ENCODE peak calls at places on chromosomes 6 and 20, in eight cellular contexts. F is fibroblast of pulmonary artery, W is heart right ventricle, Q is Panc1, O is kidney, E is upper lobe of right lung, D is AG04450, T is astrocyte. V is an unnamed sample.

GRCh38 chr6:164827537-164827936 is 481.9 kb downstream of the C6orf118 start:
- DNase-seq in F (no peak), W (no peak), Q (no peak), O (no peak), E (no peak), D (no peak), T (no peak), V (no peak)

GRCh38 chr6:18467741-18468140 is 80.6 kb downstream of the RNF144B start:
- DNase-seq in F (no peak), W (no peak), Q (no peak), O (no peak), E (no peak), D (no peak), T (no peak), V (no peak)

GRCh38 chr6:70673601-70674000 is 5.9 kb downstream of the SMAP1 start:
- DNase-seq in F (peak; percentile 32), W (no peak), Q (no peak), O (no peak), E (no peak), D (no peak), T (peak; percentile 48), V (no peak)

GRCh38 chr6:157528931-157529653 is 148.1 kb downstream of the ZDHHC14 start:
- DNase-seq in F (peak; percentile 36), W (no peak), Q (no peak), O (no peak), E (no peak), D (no peak), T (peak; percentile 10), V (no peak)

GRCh38 chr20:20012517-20012916 is 4.6 kb upstream of the NAA20 start:
- DNase-seq in F (no peak), W (no peak), Q (no peak), O (no peak), E (no peak), D (no peak), T (no peak), V (no peak)

GRCh38 chr20:25317351-25318075 is 69.6 kb downstream of the PYGB start:
- DNase-seq in F (no peak), W (no peak), Q (no peak), O (peak; percentile 52), E (peak; percentile 59), D (no peak), T (no peak), V (no peak)

GRCh38 chr6:130431346-130431745 is 65.5 kb downstream of the TMEM200A start:
- DNase-seq in F (no peak), W (no peak), Q (no peak), O (no peak), E (no peak), D (no peak), T (no peak), V (no peak)

GRCh38 chr20:46580613-46581012 is 30.2 kb upstream of the OCSTAMP start:
- DNase-seq in F (no peak), W (no peak), Q (no peak), O (no peak), E (no peak), D (no peak), T (no peak), V (no peak)

GRCh38 chr6:101650402-101651100 is 257.0 kb downstream of the GRIK2 start:
- DNase-seq in F (no peak), W (no peak), Q (no peak), O (no peak), E (no peak), D (no peak), T (no peak), V (no peak)

GRCh38 chr6:89079611-89080213 is 839 bp upstream of the PNRC1 start:
- DNase-seq in F (peak; percentile 81), W (peak; percentile 31), Q (peak; percentile 17), O (peak; percentile 74), E (no peak), D (no peak), T (peak; percentile 56), V (peak; percentile 50)

GRCh38 chr6:10351678-10352220 is 63.1 kb downstream of the TFAP2A start:
- DNase-seq in F (no peak), W (no peak), Q (no peak), O (no peak), E (no peak), D (no peak), T (no peak), V (no peak)

GRCh38 chr20:25437153-25437581 is 29.7 kb downstream of the GINS1 start:
- DNase-seq in F (peak; percentile 23), W (no peak), Q (no peak), O (no peak), E (no peak), D (no peak), T (peak; percentile 16), V (no peak)

GRCh38 chr6:2865270-2866182 is 23.9 kb upstream of the SERPINB1 start:
- DNase-seq in F (peak; percentile 66), W (no peak), Q (no peak), O (no peak), E (no peak), D (no peak), T (no peak), V (no peak)

GRCh38 chr20:15937179-15937578 is 636.1 kb downstream of the KIF16B start:
- DNase-seq in F (no peak), W (no peak), Q (no peak), O (no peak), E (no peak), D (no peak), T (no peak), V (no peak)

GRCh38 chr6:42029881-42030280 is 20.4 kb upstream of the TAF8 start:
- DNase-seq in F (no peak), W (no peak), Q (no peak), O (no peak), E (no peak), D (no peak), T (no peak), V (no peak)

GRCh38 chr20:11511816-11512215 is 405.9 kb upstream of the BTBD3 start:
- DNase-seq in F (peak; percentile 45), W (no peak), Q (no peak), O (no peak), E (no peak), D (no peak), T (peak; percentile 46), V (no peak)

GRCh38 chr6:100460650-100461204 is 4.0 kb downstream of the SIM1 start:
- DNase-seq in F (no peak), W (no peak), Q (no peak), O (no peak), E (no peak), D (no peak), T (no peak), V (no peak)

GRCh38 chr6:13275435-13275989 is 52.8 kb downstream of the TBC1D7 start:
- DNase-seq in F (no peak), W (no peak), Q (no peak), O (no peak), E (no peak), D (no peak), T (no peak), V (no peak)
- TF ChIP-seq CTCF in F (no peak), W (no peak), Q (no peak), O (no peak), E (no peak), D (no peak), T (no peak), V (no peak)

DNA sequence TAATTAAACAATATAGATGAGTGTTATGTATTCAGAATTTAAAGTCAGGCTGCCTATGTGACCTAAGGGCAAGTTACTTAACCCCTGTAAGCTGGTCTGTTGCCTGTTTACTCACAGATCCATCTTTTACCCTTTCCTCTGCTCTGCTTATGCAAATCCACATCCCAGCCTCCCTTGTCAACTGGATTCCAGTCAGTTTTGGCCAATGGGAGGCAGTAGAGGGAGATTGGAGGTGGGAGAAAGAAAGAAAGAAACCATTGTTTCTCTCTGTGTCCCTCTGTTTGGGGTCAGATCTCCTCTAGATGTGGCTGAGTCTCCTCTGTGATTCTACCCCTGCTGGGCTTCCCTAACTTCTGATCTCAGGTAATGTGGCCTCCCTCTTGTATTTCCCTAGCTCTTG is 266.8 kb upstream of the PLN start:
- DNase-seq in F (no peak), W (no peak), Q (no peak), O (no peak), E (no peak), D (no peak), T (no peak), V (no peak)
- TF ChIP-seq CTCF in F (peak; percentile 7), W (no peak), Q (peak; percentile 11), O (no peak), E (no peak), D (no peak), T (no peak), V (no peak)

GRCh38 chr6:53178837-53179432 is 30.3 kb upstream of the GCM1 start:
- DNase-seq in F (no peak), W (no peak), Q (no peak), O (no peak), E (no peak), D (no peak), T (no peak), V (no peak)
- TF ChIP-seq CTCF in F (no peak), W (no peak), Q (no peak), O (no peak), E (no peak), D (no peak), T (no peak), V (peak; percentile 25)

GRCh38 chr20:59042151-59042795 is at the start of gene PRELID3B:
- DNase-seq in F (no peak), W (no peak), Q (no peak), O (no peak), E (no peak), D (no peak), T (no peak), V (peak; percentile 40)
- TF ChIP-seq CTCF in F (no peak), W (no peak), Q (no peak), O (no peak), E (no peak), D (no peak), T (no peak), V (no peak)

GRCh38 chr6:81073323-81073722 is 679.2 kb downstream of the TENT5A start:
- DNase-seq in F (no peak), W (no peak), Q (no peak), O (no peak), E (no peak), D (no peak), T (no peak), V (no peak)

DNA sequence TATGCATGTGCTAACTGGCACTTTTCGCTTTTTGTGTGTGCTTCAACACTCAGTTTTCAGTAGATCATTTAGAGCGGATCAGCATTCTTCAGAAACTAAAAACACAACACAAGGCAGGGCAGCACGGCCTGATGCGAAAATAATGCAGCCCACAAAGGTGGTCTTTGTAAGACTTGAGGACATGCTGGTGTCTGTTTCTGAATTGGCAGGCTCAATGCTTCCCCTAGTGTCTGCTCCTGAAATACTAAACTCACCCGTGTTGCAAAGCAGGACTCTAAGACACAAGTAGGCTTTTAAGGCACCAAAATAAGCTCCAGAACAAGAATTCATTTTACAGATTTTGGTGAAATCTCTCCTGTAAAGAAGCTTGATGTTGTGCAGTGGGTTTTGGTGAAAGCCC is 676.5 kb downstream of the TENT5A start:
- DNase-seq in F (peak; percentile 31), W (no peak), Q (no peak), O (no peak), E (no peak), D (no peak), T (peak; percentile 8), V (no peak)
- TF ChIP-seq CTCF in F (peak; percentile 69), W (peak; percentile 55), Q (peak; percentile 49), O (peak; percentile 17), E (peak; percentile 28), D (peak; percentile 70), T (peak; percentile 35), V (peak; percentile 33)